ENCODE peak calls at places on chromosomes 13 and 19, in ten cellular contexts. One of them, this sample, is unnamed.

GRCh38 chr13:79477968-79478367 is 3.0 kb upstream of the NDFIP2 start:
- DNase-seq in psoas muscle: no peak
- DNase-seq in astrocyte of the spinal cord: no peak
- DNase-seq in ovary: no peak
- DNase-seq in tibial artery: no peak
- DNase-seq in SK-N-SH: no peak
- DNase-seq in fibroblast of pulmonary artery: no peak
- DNase-seq in dorsolateral prefrontal cortex: peak
- DNase-seq in A549: no peak
- DNase-seq in AG04450: no peak
- DNase-seq in this sample: peak

GRCh38 chr13:24670174-24670573 is 10.0 kb upstream of the ATP12A start:
- DNase-seq in A549: no peak
- DNase-seq in tibial artery: no peak
- DNase-seq in psoas muscle: no peak
- DNase-seq in AG04450: no peak
- DNase-seq in fibroblast of pulmonary artery: no peak
- DNase-seq in SK-N-SH: no peak
- DNase-seq in dorsolateral prefrontal cortex: no peak
- DNase-seq in ovary: no peak
- DNase-seq in astrocyte of the spinal cord: no peak
- DNase-seq in this sample: no peak

GRCh38 chr19:16654151-16654550 is 5.8 kb downstream of the SMIM7 start:
- DNase-seq in ovary: no peak
- DNase-seq in psoas muscle: no peak
- DNase-seq in SK-N-SH: peak
- DNase-seq in tibial artery: no peak
- DNase-seq in astrocyte of the spinal cord: no peak
- DNase-seq in fibroblast of pulmonary artery: no peak
- DNase-seq in A549: peak
- DNase-seq in AG04450: no peak
- DNase-seq in dorsolateral prefrontal cortex: no peak
- DNase-seq in this sample: peak

GRCh38 chr13:75785130-75785529 is 149.0 kb downstream of the LMO7 start:
- DNase-seq in psoas muscle: no peak
- DNase-seq in A549: no peak
- DNase-seq in SK-N-SH: no peak
- DNase-seq in astrocyte of the spinal cord: no peak
- DNase-seq in fibroblast of pulmonary artery: peak
- DNase-seq in AG04450: no peak
- DNase-seq in ovary: no peak
- DNase-seq in tibial artery: no peak
- DNase-seq in dorsolateral prefrontal cortex: no peak
- DNase-seq in this sample: no peak

GRCh38 chr19:38735257-38735686 is 9.0 kb downstream of the CAPN12 start:
- DNase-seq in SK-N-SH: peak
- DNase-seq in fibroblast of pulmonary artery: no peak
- DNase-seq in astrocyte of the spinal cord: no peak
- DNase-seq in tibial artery: peak
- DNase-seq in psoas muscle: peak
- DNase-seq in dorsolateral prefrontal cortex: no peak
- DNase-seq in AG04450: no peak
- DNase-seq in A549: peak
- DNase-seq in ovary: no peak
- DNase-seq in this sample: no peak

GRCh38 chr13:51794959-51795358 is 9.0 kb downstream of the DHRS12 start:
- DNase-seq in astrocyte of the spinal cord: no peak
- DNase-seq in fibroblast of pulmonary artery: no peak
- DNase-seq in SK-N-SH: no peak
- DNase-seq in ovary: no peak
- DNase-seq in psoas muscle: no peak
- DNase-seq in dorsolateral prefrontal cortex: no peak
- DNase-seq in A549: no peak
- DNase-seq in AG04450: no peak
- DNase-seq in tibial artery: no peak
- DNase-seq in this sample: no peak

GRCh38 chr13:93244141-93244917 is 17.7 kb downstream of the GPC6 start:
- DNase-seq in SK-N-SH: no peak
- DNase-seq in ovary: no peak
- DNase-seq in A549: no peak
- DNase-seq in tibial artery: peak
- DNase-seq in psoas muscle: no peak
- DNase-seq in dorsolateral prefrontal cortex: peak
- DNase-seq in astrocyte of the spinal cord: peak
- DNase-seq in AG04450: no peak
- DNase-seq in fibroblast of pulmonary artery: peak
- DNase-seq in this sample: peak

GRCh38 chr13:66348745-66349720 is 881.1 kb downstream of the PCDH9 start:
- DNase-seq in A549: peak
- DNase-seq in psoas muscle: no peak
- DNase-seq in tibial artery: no peak
- DNase-seq in ovary: no peak
- DNase-seq in AG04450: no peak
- DNase-seq in astrocyte of the spinal cord: no peak
- DNase-seq in fibroblast of pulmonary artery: peak
- DNase-seq in SK-N-SH: no peak
- DNase-seq in dorsolateral prefrontal cortex: peak
- DNase-seq in this sample: no peak

GRCh38 chr19:13588953-13589833 is 82.9 kb upstream of the CACNA1A start:
- DNase-seq in dorsolateral prefrontal cortex: peak
- DNase-seq in psoas muscle: peak
- DNase-seq in SK-N-SH: peak
- DNase-seq in tibial artery: peak
- DNase-seq in astrocyte of the spinal cord: peak
- DNase-seq in AG04450: peak
- DNase-seq in fibroblast of pulmonary artery: peak
- DNase-seq in ovary: peak
- DNase-seq in A549: peak
- DNase-seq in this sample: peak

GRCh38 chr13:45004096-45004495 is 14.8 kb downstream of the GPALPP1 start:
- DNase-seq in astrocyte of the spinal cord: no peak
- DNase-seq in tibial artery: no peak
- DNase-seq in A549: no peak
- DNase-seq in psoas muscle: no peak
- DNase-seq in fibroblast of pulmonary artery: no peak
- DNase-seq in ovary: no peak
- DNase-seq in SK-N-SH: no peak
- DNase-seq in dorsolateral prefrontal cortex: no peak
- DNase-seq in AG04450: no peak
- DNase-seq in this sample: no peak

GRCh38 chr19:49554701-49555181 is 25.6 kb downstream of the NOSIP start:
- DNase-seq in psoas muscle: no peak
- DNase-seq in tibial artery: no peak
- DNase-seq in ovary: no peak
- DNase-seq in dorsolateral prefrontal cortex: no peak
- DNase-seq in fibroblast of pulmonary artery: no peak
- DNase-seq in SK-N-SH: no peak
- DNase-seq in A549: no peak
- DNase-seq in astrocyte of the spinal cord: no peak
- DNase-seq in AG04450: no peak
- DNase-seq in this sample: no peak

GRCh38 chr19:19105365-19106060 is 32.8 kb downstream of the TMEM161A start:
- DNase-seq in dorsolateral prefrontal cortex: no peak
- DNase-seq in AG04450: no peak
- DNase-seq in astrocyte of the spinal cord: peak
- DNase-seq in A549: peak
- DNase-seq in tibial artery: no peak
- DNase-seq in SK-N-SH: peak
- DNase-seq in fibroblast of pulmonary artery: peak
- DNase-seq in psoas muscle: no peak
- DNase-seq in ovary: peak
- DNase-seq in this sample: peak

GRCh38 chr13:23377603-23378002 is 55.9 kb downstream of the SACS start:
- DNase-seq in AG04450: no peak
- DNase-seq in ovary: no peak
- DNase-seq in psoas muscle: no peak
- DNase-seq in astrocyte of the spinal cord: no peak
- DNase-seq in fibroblast of pulmonary artery: no peak
- DNase-seq in A549: no peak
- DNase-seq in dorsolateral prefrontal cortex: no peak
- DNase-seq in tibial artery: no peak
- DNase-seq in SK-N-SH: no peak
- DNase-seq in this sample: no peak
- H3K4me3 ChIP-seq in AG04450: no peak
- H3K4me3 ChIP-seq in ovary: no peak
- H3K4me3 ChIP-seq in psoas muscle: peak
- H3K4me3 ChIP-seq in astrocyte of the spinal cord: no peak
- H3K4me3 ChIP-seq in fibroblast of pulmonary artery: no peak
- H3K4me3 ChIP-seq in A549: no peak
- H3K4me3 ChIP-seq in dorsolateral prefrontal cortex: no peak
- H3K4me3 ChIP-seq in tibial artery: no peak
- H3K4me3 ChIP-seq in SK-N-SH: no peak
- H3K4me3 ChIP-seq in this sample: no peak

GRCh38 chr13:113491982-113492381 is 1.5 kb upstream of the DCUN1D2 start:
- DNase-seq in SK-N-SH: no peak
- DNase-seq in fibroblast of pulmonary artery: no peak
- DNase-seq in astrocyte of the spinal cord: no peak
- DNase-seq in AG04450: no peak
- DNase-seq in tibial artery: no peak
- DNase-seq in dorsolateral prefrontal cortex: no peak
- DNase-seq in ovary: no peak
- DNase-seq in A549: no peak
- DNase-seq in psoas muscle: no peak
- DNase-seq in this sample: no peak

GRCh38 chr13:113491418-113491883 is 940 bp upstream of the DCUN1D2 start:
- DNase-seq in fibroblast of pulmonary artery: no peak
- DNase-seq in SK-N-SH: peak
- DNase-seq in tibial artery: no peak
- DNase-seq in astrocyte of the spinal cord: peak
- DNase-seq in ovary: peak
- DNase-seq in A549: peak
- DNase-seq in dorsolateral prefrontal cortex: no peak
- DNase-seq in AG04450: no peak
- DNase-seq in psoas muscle: peak
- DNase-seq in this sample: peak

GRCh38 chr13:113490496-113491417 is at the start of gene DCUN1D2:
- DNase-seq in ovary: peak
- DNase-seq in tibial artery: peak
- DNase-seq in psoas muscle: peak
- DNase-seq in dorsolateral prefrontal cortex: peak
- DNase-seq in A549: peak
- DNase-seq in astrocyte of the spinal cord: peak
- DNase-seq in SK-N-SH: peak
- DNase-seq in fibroblast of pulmonary artery: peak
- DNase-seq in AG04450: peak
- DNase-seq in this sample: peak

GRCh38 chr13:113495494-113496251 is 5.2 kb upstream of the DCUN1D2 start:
- DNase-seq in AG04450: no peak
- DNase-seq in dorsolateral prefrontal cortex: no peak
- DNase-seq in fibroblast of pulmonary artery: no peak
- DNase-seq in SK-N-SH: no peak
- DNase-seq in psoas muscle: no peak
- DNase-seq in A549: no peak
- DNase-seq in ovary: no peak
- DNase-seq in tibial artery: no peak
- DNase-seq in astrocyte of the spinal cord: peak
- DNase-seq in this sample: peak

DNA sequence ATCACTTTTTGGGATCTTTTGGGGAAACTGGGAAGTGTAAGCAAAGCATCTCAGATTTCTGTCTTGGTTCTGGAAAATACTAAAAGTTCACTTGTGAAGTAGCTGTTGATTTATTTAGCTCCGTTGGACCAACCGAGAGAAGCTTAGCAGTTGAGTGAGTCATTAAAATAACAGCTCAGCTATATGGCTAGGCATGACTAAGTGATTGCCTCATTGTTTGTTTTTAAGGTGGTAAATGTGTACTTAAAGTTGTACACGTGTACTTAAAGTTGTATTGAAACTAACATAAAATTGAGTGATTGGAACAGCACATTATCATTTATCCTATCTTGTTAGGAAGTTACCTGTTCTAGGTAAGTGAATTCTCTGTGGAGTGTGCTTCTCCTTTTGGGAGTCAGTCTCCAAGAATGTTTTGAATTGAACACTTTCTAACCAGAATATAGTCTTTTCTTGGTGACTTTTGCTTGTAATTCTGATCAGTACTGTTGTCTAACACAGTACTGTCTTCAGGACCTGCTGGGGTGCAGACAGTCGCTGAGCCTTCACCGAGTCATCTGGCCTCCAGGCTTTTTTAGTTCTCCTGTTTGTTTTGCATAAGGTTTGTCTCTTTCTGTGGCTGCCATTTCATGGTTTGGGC is 2.9 kb upstream of the DCUN1D2 start:
- DNase-seq in ovary: no peak
- DNase-seq in dorsolateral prefrontal cortex: no peak
- DNase-seq in tibial artery: no peak
- DNase-seq in fibroblast of pulmonary artery: peak
- DNase-seq in SK-N-SH: no peak
- DNase-seq in AG04450: peak
- DNase-seq in A549: peak
- DNase-seq in psoas muscle: no peak
- DNase-seq in astrocyte of the spinal cord: peak
- DNase-seq in this sample: no peak
- H3K4me3 ChIP-seq in ovary: no peak
- H3K4me3 ChIP-seq in dorsolateral prefrontal cortex: no peak
- H3K4me3 ChIP-seq in tibial artery: peak
- H3K4me3 ChIP-seq in fibroblast of pulmonary artery: peak
- H3K4me3 ChIP-seq in SK-N-SH: peak
- H3K4me3 ChIP-seq in AG04450: peak
- H3K4me3 ChIP-seq in A549: peak
- H3K4me3 ChIP-seq in psoas muscle: peak
- H3K4me3 ChIP-seq in astrocyte of the spinal cord: peak
- H3K4me3 ChIP-seq in this sample: no peak

GRCh38 chr13:30113983-30114491 is 193.3 kb downstream of the KATNAL1 start:
- DNase-seq in fibroblast of pulmonary artery: no peak
- DNase-seq in tibial artery: no peak
- DNase-seq in A549: no peak
- DNase-seq in psoas muscle: no peak
- DNase-seq in dorsolateral prefrontal cortex: no peak
- DNase-seq in AG04450: no peak
- DNase-seq in SK-N-SH: no peak
- DNase-seq in ovary: no peak
- DNase-seq in astrocyte of the spinal cord: no peak
- DNase-seq in this sample: peak
- H3K4me3 ChIP-seq in fibroblast of pulmonary artery: no peak
- H3K4me3 ChIP-seq in tibial artery: peak
- H3K4me3 ChIP-seq in A549: peak
- H3K4me3 ChIP-seq in psoas muscle: peak
- H3K4me3 ChIP-seq in dorsolateral prefrontal cortex: peak
- H3K4me3 ChIP-seq in AG04450: no peak
- H3K4me3 ChIP-seq in SK-N-SH: peak
- H3K4me3 ChIP-seq in ovary: no peak
- H3K4me3 ChIP-seq in astrocyte of the spinal cord: no peak
- H3K4me3 ChIP-seq in this sample: peak

DNA sequence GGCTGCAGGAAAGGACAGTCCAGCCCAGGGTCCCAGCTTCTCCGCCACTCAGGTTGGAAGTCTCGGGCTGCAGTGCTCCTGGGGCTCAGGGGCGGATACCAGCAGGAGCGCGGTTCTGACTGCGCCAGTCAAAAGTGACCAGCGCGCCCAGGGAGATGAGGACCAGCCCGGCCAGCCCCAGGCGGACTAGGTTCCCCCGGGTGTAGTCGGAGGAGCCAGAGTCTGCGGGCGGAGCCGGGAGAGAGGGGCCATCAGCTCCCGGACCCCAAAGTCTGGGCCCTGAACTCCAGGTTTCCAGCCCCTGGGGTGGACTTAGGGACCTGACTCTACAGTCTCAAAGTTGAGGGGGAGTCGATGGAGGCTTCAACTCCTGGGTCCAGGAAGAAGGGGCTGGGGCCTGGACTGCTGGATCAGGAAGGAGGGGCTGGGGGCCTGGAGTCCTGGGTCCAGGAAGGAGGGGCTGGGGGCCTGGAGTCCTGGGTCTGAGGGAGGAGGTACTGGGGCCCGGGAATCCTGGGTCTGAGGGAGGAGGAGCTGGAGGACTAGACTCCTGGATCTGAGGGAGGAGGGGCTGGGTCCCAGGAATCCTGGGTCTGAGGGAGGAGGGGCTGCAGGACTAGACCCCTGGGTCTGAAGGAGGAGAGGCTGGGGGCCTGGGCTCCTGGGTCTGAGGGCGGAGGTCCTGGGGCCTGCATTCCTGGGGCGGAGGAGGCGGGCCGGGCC is 5.3 kb downstream of the OSCAR start:
- DNase-seq in dorsolateral prefrontal cortex: no peak
- DNase-seq in fibroblast of pulmonary artery: no peak
- DNase-seq in astrocyte of the spinal cord: no peak
- DNase-seq in psoas muscle: no peak
- DNase-seq in A549: no peak
- DNase-seq in AG04450: no peak
- DNase-seq in ovary: no peak
- DNase-seq in SK-N-SH: no peak
- DNase-seq in tibial artery: no peak
- DNase-seq in this sample: no peak
- H3K4me3 ChIP-seq in dorsolateral prefrontal cortex: peak
- H3K4me3 ChIP-seq in fibroblast of pulmonary artery: peak
- H3K4me3 ChIP-seq in astrocyte of the spinal cord: peak
- H3K4me3 ChIP-seq in psoas muscle: peak
- H3K4me3 ChIP-seq in A549: peak
- H3K4me3 ChIP-seq in AG04450: peak
- H3K4me3 ChIP-seq in ovary: peak
- H3K4me3 ChIP-seq in SK-N-SH: peak
- H3K4me3 ChIP-seq in tibial artery: no peak
- H3K4me3 ChIP-seq in this sample: peak

This sample was measured in cardiac muscle cell.